ENCODE peak calls at places on chromosomes 5 and 9, in seven cellular contexts. Z is tibial artery, G is testis, C is lower lobe of right lung, A is neural progenitor cell, B is A549, D is HCT116. F is an unnamed sample. For H3K4me1, the result is how much of the 10 kb centered on the place peaks cover.

GRCh38 chr5:127885176-127885575 is 182.0 kb downstream of the CCDC192 start:
- DNase-seq in Z (no peak), G (no peak), C (no peak), A (no peak), B (no peak), D (no peak), F (no peak)

GRCh38 chr5:149442563-149443182 is 63.6 kb upstream of the IL17B start:
- DNase-seq in Z (peak), G (peak), C (peak), A (peak), B (peak), D (no peak), F (peak)

GRCh38 chr5:112948455-112948854 is 26.4 kb upstream of the REEP5 start:
- DNase-seq in Z (no peak), G (no peak), C (no peak), A (no peak), B (no peak), D (no peak), F (no peak)

GRCh38 chr5:139684881-139685749 is 37.0 kb downstream of the CXXC5 start:
- DNase-seq in Z (no peak), G (no peak), C (no peak), A (peak), B (no peak), D (no peak), F (no peak)

GRCh38 chr5:179852993-179853547 is 5.5 kb downstream of the MRNIP start:
- DNase-seq in Z (no peak), G (no peak), C (no peak), A (no peak), B (no peak), D (no peak), F (no peak)

GRCh38 chr5:54520438-54520846 is 2.9 kb downstream of the SNX18 start:
- DNase-seq in Z (peak), G (peak), C (no peak), A (no peak), B (no peak), D (no peak), F (peak)

GRCh38 chr9:95494416-95495371 is 22.1 kb downstream of the PTCH1 start:
- DNase-seq in Z (no peak), G (peak), C (peak), A (peak), B (no peak), D (no peak), F (no peak)

GRCh38 chr5:136033848-136034247 is 5.1 kb downstream of the TGFBI start:
- DNase-seq in Z (no peak), G (no peak), C (no peak), A (no peak), B (no peak), D (no peak), F (no peak)

GRCh38 chr5:116442095-116442534 is 132.5 kb downstream of the SEMA6A start:
- DNase-seq in Z (no peak), G (no peak), C (no peak), A (no peak), B (no peak), D (no peak), F (peak)

GRCh38 chr5:120614512-120614911 is 150.4 kb downstream of the PRR16 start:
- DNase-seq in Z (no peak), G (no peak), C (no peak), A (no peak), B (no peak), D (no peak), F (no peak)

GRCh38 chr5:170451764-170452365 is 52.0 kb upstream of the KCNIP1 start:
- DNase-seq in Z (no peak), G (no peak), C (no peak), A (no peak), B (peak), D (no peak), F (no peak)

GRCh38 chr5:59187772-59188347 is 605.0 kb downstream of the RAB3C start:
- DNase-seq in Z (no peak), G (no peak), C (no peak), A (peak), B (no peak), D (no peak), F (no peak)

DNA sequence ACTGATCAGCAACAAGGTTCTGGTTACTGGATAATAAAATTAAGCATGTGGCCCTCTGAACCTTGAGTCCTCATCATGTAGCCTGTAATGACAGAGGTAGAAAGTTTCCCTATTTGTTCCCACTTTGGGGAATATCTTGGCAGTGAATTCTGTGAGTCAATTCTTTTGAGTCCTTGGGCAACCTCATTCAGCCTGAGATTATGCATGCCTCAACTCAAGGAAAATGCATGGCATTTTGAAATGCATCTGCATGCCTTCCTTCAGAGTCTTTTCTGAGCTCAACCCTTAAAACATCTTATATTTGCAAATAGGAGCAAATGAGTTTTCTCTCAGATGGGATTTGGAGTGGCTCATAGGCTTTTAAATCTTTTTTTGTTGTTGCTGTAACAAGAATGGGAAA is 218.1 kb upstream of the CD180 start:
- DNase-seq in Z (no peak), G (no peak), C (no peak), A (no peak), B (no peak), D (no peak), F (no peak)
- H3K4me3 ChIP-seq in Z (no peak), G (no peak), C (no peak), A (no peak), B (no peak), D (no peak), F (no peak)

GRCh38 chr9:4679268-4680177 is at the start of gene CDC37L1:
- DNase-seq in Z (peak), G (peak), C (peak), A (peak), B (peak), D (peak), F (peak)

GRCh38 chr9:4674783-4675182 is 4.6 kb upstream of the CDC37L1 start:
- DNase-seq in Z (no peak), G (no peak), C (no peak), A (no peak), B (no peak), D (no peak), F (no peak)

GRCh38 chr9:4678679-4679267 is 596 bp upstream of the CDC37L1 start:
- DNase-seq in Z (no peak), G (no peak), C (no peak), A (no peak), B (no peak), D (no peak), F (no peak)

GRCh38 chr9:4680178-4680535 is 788 bp downstream of the CDC37L1 start:
- DNase-seq in Z (no peak), G (no peak), C (no peak), A (no peak), B (no peak), D (no peak), F (no peak)

GRCh38 chr9:4677392-4677791 is 2.0 kb upstream of the CDC37L1 start:
- DNase-seq in Z (no peak), G (no peak), C (no peak), A (no peak), B (no peak), D (no peak), F (no peak)
- H3K4me1 ChIP-seq in Z (under half), G (under half), C (under half), A (under half), B (under half), D (under half), F (under half)

GRCh38 chr9:133251773-133252172 is 23.2 kb downstream of the ABO start:
- DNase-seq in Z (no peak), G (peak), C (no peak), A (no peak), B (no peak), D (no peak), F (no peak)
- H3K4me3 ChIP-seq in Z (no peak), G (no peak), C (peak), A (no peak), B (no peak), D (peak), F (peak)

GRCh38 chr9:131844745-131845118 is 104.9 kb upstream of the RAPGEF1 start:
- DNase-seq in Z (no peak), G (no peak), C (no peak), A (no peak), B (no peak), D (no peak), F (no peak)
- H3K4me1 ChIP-seq in Z (under half), G (under half), C (under half), A (under half), B (under half), D (under half), F (under half)

DNA sequence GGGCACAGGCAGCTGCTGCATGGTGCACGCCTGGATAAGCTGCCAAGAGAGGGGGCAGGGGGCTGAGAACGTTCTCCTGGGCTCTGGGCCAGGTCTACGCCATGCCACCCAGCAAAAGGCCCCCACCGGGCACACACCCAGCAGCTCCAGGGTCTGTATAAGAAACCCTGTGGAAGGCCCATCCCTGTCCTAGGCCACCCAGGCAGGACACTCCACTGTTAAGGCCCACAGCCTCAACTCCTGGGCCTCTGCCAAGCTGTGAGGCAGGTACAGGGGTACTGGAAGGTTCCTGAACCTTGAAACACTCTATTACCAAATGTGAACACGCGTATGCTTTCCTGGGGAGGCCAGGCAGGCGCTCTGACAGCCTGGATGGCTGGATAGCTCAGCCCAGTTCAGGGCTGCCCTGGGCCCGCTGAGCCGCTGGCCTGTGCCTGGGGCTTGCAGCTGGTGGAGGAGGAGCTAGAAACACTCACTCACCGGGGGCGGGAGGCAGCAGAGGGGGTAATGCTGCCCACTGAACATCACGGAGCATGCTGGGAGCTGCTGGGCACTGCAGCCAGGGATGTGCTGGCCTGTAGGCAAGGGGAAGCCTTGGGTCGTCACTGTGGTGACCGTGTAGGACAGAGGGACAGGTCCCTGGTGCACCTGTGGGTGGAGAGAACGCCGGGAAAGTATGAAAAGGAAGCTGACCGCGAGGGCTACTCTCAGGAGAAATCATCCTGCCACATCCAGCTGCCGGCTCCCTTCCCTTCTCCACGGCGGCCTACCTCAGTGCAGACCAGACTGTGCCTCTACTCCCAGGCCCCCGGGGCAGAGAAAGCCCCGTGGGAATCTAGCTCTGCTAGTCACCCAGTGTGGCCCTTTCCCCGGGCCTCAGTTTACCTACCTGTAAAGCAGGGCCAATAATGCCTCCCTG is 6.0 kb downstream of the RNF44 start:
- DNase-seq in Z (no peak), G (peak), C (peak), A (no peak), B (no peak), D (no peak), F (no peak)
- H3K4me3 ChIP-seq in Z (no peak), G (no peak), C (no peak), A (no peak), B (no peak), D (no peak), F (no peak)

DNA sequence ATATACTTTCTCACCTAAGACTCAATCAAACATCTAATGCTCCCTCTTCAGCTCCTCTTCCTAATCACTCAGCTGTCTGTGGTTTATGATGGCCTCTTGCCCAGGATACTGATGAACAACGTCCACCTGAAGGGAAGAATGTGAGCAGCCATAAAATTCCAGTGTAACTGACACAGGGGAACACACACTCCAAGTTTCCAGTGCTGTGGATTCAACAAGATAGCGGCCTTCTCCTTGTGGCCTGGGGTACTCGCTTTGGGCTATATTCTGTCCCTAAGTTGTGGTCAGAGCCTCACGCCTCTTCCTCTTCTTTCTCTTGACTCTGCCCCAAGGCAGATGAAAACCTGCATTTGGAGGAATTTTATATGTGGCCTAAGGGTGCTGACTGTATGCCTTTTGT is 11.7 kb downstream of the B4GALT1 start:
- DNase-seq in Z (peak), G (no peak), C (no peak), A (no peak), B (no peak), D (no peak), F (no peak)
- H3K4me1 ChIP-seq in Z (under half), G (half or more), C (half or more), A (under half), B (half or more), D (under half), F (half or more)

GRCh38 chr5:78483809-78484521 is 123.5 kb downstream of the SCAMP1 start:
- DNase-seq in Z (no peak), G (no peak), C (no peak), A (no peak), B (no peak), D (no peak), F (no peak)
- H3K4me3 ChIP-seq in Z (no peak), G (no peak), C (no peak), A (no peak), B (no peak), D (no peak), F (no peak)

DNA sequence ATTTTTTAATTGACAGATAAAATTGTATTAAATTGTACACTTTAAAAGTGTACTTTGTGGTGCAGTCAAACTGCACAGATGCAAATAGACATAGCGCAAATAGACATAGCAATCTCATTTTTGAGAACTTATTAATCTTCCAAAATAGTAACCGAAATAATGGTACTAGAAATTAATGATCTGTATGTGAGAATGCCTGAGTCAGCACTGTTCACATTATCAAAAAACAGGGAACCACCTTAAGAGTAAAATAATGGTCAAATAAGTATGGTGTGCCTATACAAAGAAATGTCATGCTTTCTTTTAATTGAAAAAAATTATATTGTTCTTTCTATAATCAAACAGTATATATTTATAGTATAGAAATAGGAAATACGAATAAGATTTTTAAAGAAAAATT is 461.9 kb downstream of the EFNA5 start:
- DNase-seq in Z (no peak), G (no peak), C (no peak), A (no peak), B (no peak), D (no peak), F (no peak)
- H3K4me1 ChIP-seq in Z (under half), G (under half), C (under half), A (under half), B (under half), D (under half), F (under half)